ENCODE peak calls at places on chromosomes 13 and 19, in seven cellular contexts. B, D, L, R, Q, Z and N are unnamed samples. For H3K9me3, the result is how much of the 10 kb centered on the place peaks cover.

GRCh38 chr13:30463820-30464495 is 1.8 kb downstream of the HMGB1 start:
- DNase-seq in B (peak), D (peak), L (peak), R (peak), Q (no peak), Z (peak), N (peak)

GRCh38 chr13:59038824-59039223 is 1124.9 kb downstream of the DIAPH3 start:
- DNase-seq in B (no peak), D (no peak), L (no peak), R (no peak), Q (no peak), Z (no peak), N (no peak)

GRCh38 chr13:70014337-70014736 is 93.3 kb upstream of the ATXN8OS start:
- DNase-seq in B (no peak), D (no peak), L (no peak), R (no peak), Q (no peak), Z (no peak), N (no peak)

GRCh38 chr13:105087941-105088340 is 1447.5 kb downstream of the EFNB2 start:
- DNase-seq in B (no peak), D (no peak), L (no peak), R (no peak), Q (no peak), Z (no peak), N (no peak)

GRCh38 chr19:18373892-18374629 is 11.9 kb upstream of the GDF15 start:
- DNase-seq in B (peak), D (peak), L (peak), R (peak), Q (peak), Z (peak), N (no peak)

GRCh38 chr13:21330126-21330861 is 128.8 kb downstream of the ZDHHC20 start:
- DNase-seq in B (no peak), D (no peak), L (no peak), R (no peak), Q (peak), Z (no peak), N (no peak)

GRCh38 chr13:64675256-64675892 is 2554.8 kb downstream of the PCDH9 start:
- DNase-seq in B (no peak), D (no peak), L (no peak), R (no peak), Q (peak), Z (no peak), N (no peak)

GRCh38 chr19:34904521-34904845 is 22.2 kb upstream of the ZNF30 start:
- DNase-seq in B (no peak), D (no peak), L (no peak), R (no peak), Q (no peak), Z (no peak), N (no peak)

GRCh38 chr13:68551701-68552522 is 1321.8 kb upstream of the PCDH9 start:
- DNase-seq in B (no peak), D (no peak), L (no peak), R (peak), Q (no peak), Z (no peak), N (no peak)

GRCh38 chr19:35329323-35329722 is 336 bp downstream of the CD22 start:
- DNase-seq in B (no peak), D (no peak), L (no peak), R (no peak), Q (no peak), Z (no peak), N (no peak)

GRCh38 chr13:62875118-62875640 is 1459.5 kb upstream of the PCDH20 start:
- DNase-seq in B (no peak), D (no peak), L (no peak), R (no peak), Q (no peak), Z (no peak), N (no peak)

GRCh38 chr13:98007001-98007400 is 53.5 kb downstream of the IPO5 start:
- DNase-seq in B (no peak), D (no peak), L (no peak), R (no peak), Q (no peak), Z (no peak), N (no peak)

GRCh38 chr19:30634431-30634830 is 262.2 kb downstream of the ZNF536 start:
- DNase-seq in B (no peak), D (no peak), L (no peak), R (no peak), Q (no peak), Z (no peak), N (no peak)

GRCh38 chr13:103243495-103243894 is 177.3 kb upstream of the SLC10A2 start:
- DNase-seq in B (no peak), D (no peak), L (no peak), R (no peak), Q (no peak), Z (no peak), N (no peak)

DNA sequence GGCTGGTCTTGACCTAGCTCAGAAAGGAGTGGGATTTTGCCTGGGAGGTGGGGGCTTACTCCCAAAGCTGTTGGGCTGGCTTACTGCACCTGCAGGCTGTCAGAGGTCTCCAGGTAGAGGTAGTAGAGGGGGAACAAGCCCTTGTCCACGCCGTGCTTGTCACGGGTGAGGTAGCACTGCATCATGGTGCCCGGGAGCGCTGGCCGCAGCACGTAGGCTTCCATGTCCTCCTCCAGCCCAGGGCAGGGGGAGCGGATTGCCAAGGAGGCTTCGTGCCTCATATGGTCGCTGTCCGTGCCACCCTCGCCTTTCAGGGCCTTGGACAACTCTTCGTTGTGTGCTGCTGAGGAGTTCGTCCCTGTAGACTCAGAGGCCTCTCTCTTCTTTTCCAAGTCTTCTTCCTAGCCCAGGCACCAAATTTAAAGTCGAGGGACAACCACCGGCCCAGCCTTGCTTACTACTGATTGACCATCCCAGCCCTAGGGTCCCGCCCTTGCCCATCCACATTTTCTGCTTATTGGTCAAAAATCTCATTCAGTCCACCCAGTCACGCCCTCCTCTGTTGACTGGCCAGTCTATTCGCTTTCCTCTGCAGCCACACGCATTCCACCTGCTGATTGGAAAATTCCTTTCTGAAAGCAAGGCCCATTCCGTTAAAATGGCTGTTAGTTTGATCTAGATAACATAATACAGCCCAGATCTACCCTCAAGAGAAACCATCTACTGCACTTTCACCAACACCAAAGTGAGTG is 10.5 kb downstream of the TULP2 start:
- DNase-seq in B (no peak), D (no peak), L (no peak), R (no peak), Q (no peak), Z (no peak), N (no peak)
- H3K9me3 ChIP-seq in B (under half), D (under half), L (under half), R (under half), Q (under half), Z (under half), N (under half)

GRCh38 chr19:4068058-4068966 is 1.6 kb upstream of the ZBTB7A start:
- DNase-seq in B (peak), D (no peak), L (no peak), R (peak), Q (no peak), Z (peak), N (no peak)
- H3K9me3 ChIP-seq in B (under half), D (under half), L (under half), R (under half), Q (under half), Z (under half), N (under half)

GRCh38 chr19:2852598-2852997 is 11.3 kb downstream of the ZNF555 start:
- DNase-seq in B (no peak), D (no peak), L (no peak), R (no peak), Q (no peak), Z (no peak), N (no peak)

GRCh38 chr19:2853015-2853606 is 11.8 kb downstream of the ZNF555 start:
- DNase-seq in B (no peak), D (no peak), L (no peak), R (no peak), Q (no peak), Z (no peak), N (no peak)

GRCh38 chr19:2848625-2849024 is 7.3 kb downstream of the ZNF555 start:
- DNase-seq in B (no peak), D (no peak), L (no peak), R (no peak), Q (peak), Z (no peak), N (no peak)

GRCh38 chr19:2847507-2847906 is 6.2 kb downstream of the ZNF555 start:
- DNase-seq in B (no peak), D (no peak), L (no peak), R (no peak), Q (no peak), Z (no peak), N (no peak)

GRCh38 chr19:2850256-2850925 is 9.1 kb downstream of the ZNF555 start:
- DNase-seq in B (no peak), D (no peak), L (no peak), R (no peak), Q (no peak), Z (no peak), N (no peak)
- H3K9me3 ChIP-seq in B (under half), D (under half), L (half or more), R (under half), Q (half or more), Z (half or more), N (under half)

GRCh38 chr19:12202250-12202649 is 39.4 kb downstream of the ZNF136 start:
- DNase-seq in B (peak), D (peak), L (no peak), R (peak), Q (no peak), Z (peak), N (peak)
- H3K9me3 ChIP-seq in B (under half), D (under half), L (under half), R (under half), Q (under half), Z (under half), N (under half)

GRCh38 chr19:6286676-6287075 is 6.9 kb upstream of the MLLT1 start:
- DNase-seq in B (no peak), D (no peak), L (no peak), R (no peak), Q (no peak), Z (no peak), N (no peak)

GRCh38 chr19:6288737-6289136 is 9.0 kb upstream of the MLLT1 start:
- DNase-seq in B (no peak), D (no peak), L (no peak), R (no peak), Q (no peak), Z (no peak), N (no peak)

GRCh38 chr19:6292006-6292405 is 12.2 kb upstream of the MLLT1 start:
- DNase-seq in B (no peak), D (no peak), L (no peak), R (no peak), Q (no peak), Z (no peak), N (no peak)

GRCh38 chr19:6287269-6287885 is 7.6 kb upstream of the MLLT1 start:
- DNase-seq in B (no peak), D (no peak), L (no peak), R (no peak), Q (no peak), Z (no peak), N (no peak)
- H3K9me3 ChIP-seq in B (under half), D (under half), L (under half), R (under half), Q (half or more), Z (under half), N (under half)

GRCh38 chr19:9668544-9668943 is 6.4 kb downstream of the ZNF562 start:
- DNase-seq in B (no peak), D (no peak), L (no peak), R (no peak), Q (no peak), Z (no peak), N (no peak)
- H3K9me3 ChIP-seq in B (under half), D (under half), L (under half), R (under half), Q (under half), Z (under half), N (under half)

GRCh38 chr19:12350185-12350889 is 15.1 kb downstream of the ZNF442 start:
- DNase-seq in B (no peak), D (no peak), L (no peak), R (no peak), Q (no peak), Z (no peak), N (no peak)
- H3K9me3 ChIP-seq in B (half or more), D (half or more), L (half or more), R (under half), Q (under half), Z (half or more), N (under half)